ENCODE peak calls at places on chromosomes 1 and 21, in five cellular contexts. H is activated CD4-positive, alpha-beta T cell treated with anti-CD3 and anti-CD28 coated beads for 48 hours; V is endothelial cell; O is caudate nucleus; D is AG04450. R is an unnamed sample.

GRCh38 chr21:29007135-29007534 is 12.0 kb downstream of the RWDD2B start:
- DNase-seq in H (no peak), V (no peak), O (no peak), D (no peak), R (no peak)

GRCh38 chr21:29610960-29611359 is 312.2 kb downstream of the BACH1 start:
- DNase-seq in H (no peak), V (no peak), O (no peak), D (no peak), R (no peak)

GRCh38 chr21:32918467-32919140 is 107.1 kb upstream of the OLIG2 start:
- DNase-seq in H (no peak), V (no peak), O (no peak), D (no peak), R (no peak)

GRCh38 chr21:19340303-19340702 is 936.7 kb upstream of the TMPRSS15 start:
- DNase-seq in H (no peak), V (no peak), O (no peak), D (no peak), R (no peak)

GRCh38 chr1:15038232-15039016 is 115.1 kb upstream of the TMEM51 start:
- DNase-seq in H (peak; percentile 35), V (peak; percentile 33), O (no peak), D (no peak), R (no peak)

GRCh38 chr1:170218261-170218660 is 72.5 kb downstream of the NTMT2 start:
- DNase-seq in H (no peak), V (no peak), O (no peak), D (no peak), R (no peak)

GRCh38 chr21:38148046-38148445 is 108.7 kb upstream of the KCNJ15 start:
- DNase-seq in H (no peak), V (no peak), O (no peak), D (no peak), R (no peak)

GRCh38 chr1:205477121-205477758 is 21.4 kb upstream of the BLACAT1 start:
- DNase-seq in H (no peak), V (no peak), O (no peak), D (no peak), R (no peak)

GRCh38 chr1:7495894-7496293 is 275.2 kb upstream of the VAMP3 start:
- DNase-seq in H (no peak), V (no peak), O (no peak), D (no peak), R (no peak)

R was measured in tibial nerve.